ENCODE peak calls at places on chromosomes 12 and 14, in eight cellular contexts. One of them, this sample, is unnamed.

GRCh38 chr12:11553871-11554533 is 95.5 kb upstream of the ETV6 start:
- DNase-seq in neural crest cell: peak; percentile 41
- DNase-seq in ascending aorta: peak; percentile 78
- DNase-seq in gastrocnemius medialis: no peak
- DNase-seq in pancreas: peak; percentile 23
- DNase-seq in hypothalamus: no peak
- DNase-seq in neural progenitor cell: peak; percentile 48
- DNase-seq in SK-N-SH: peak; percentile 76
- DNase-seq in this sample: no peak

GRCh38 chr12:103975368-103975767 is 9.7 kb downstream of the TDG start:
- DNase-seq in SK-N-SH: no peak
- DNase-seq in ascending aorta: no peak
- DNase-seq in neural progenitor cell: no peak
- DNase-seq in neural crest cell: no peak
- DNase-seq in pancreas: no peak
- DNase-seq in hypothalamus: no peak
- DNase-seq in gastrocnemius medialis: no peak
- DNase-seq in this sample: no peak

GRCh38 chr14:55874785-55875184 is 243.4 kb upstream of the PELI2 start:
- DNase-seq in SK-N-SH: no peak
- DNase-seq in neural crest cell: no peak
- DNase-seq in gastrocnemius medialis: no peak
- DNase-seq in ascending aorta: no peak
- DNase-seq in neural progenitor cell: no peak
- DNase-seq in hypothalamus: no peak
- DNase-seq in pancreas: no peak
- DNase-seq in this sample: no peak

GRCh38 chr12:89619764-89620163 is 88.9 kb downstream of the ATP2B1 start:
- DNase-seq in neural progenitor cell: no peak
- DNase-seq in neural crest cell: no peak
- DNase-seq in hypothalamus: no peak
- DNase-seq in ascending aorta: no peak
- DNase-seq in gastrocnemius medialis: no peak
- DNase-seq in SK-N-SH: no peak
- DNase-seq in pancreas: no peak
- DNase-seq in this sample: no peak

GRCh38 chr12:64639466-64639865 is 29.2 kb downstream of the RASSF3 start:
- DNase-seq in hypothalamus: no peak
- DNase-seq in neural progenitor cell: no peak
- DNase-seq in pancreas: no peak
- DNase-seq in neural crest cell: no peak
- DNase-seq in gastrocnemius medialis: no peak
- DNase-seq in SK-N-SH: no peak
- DNase-seq in ascending aorta: no peak
- DNase-seq in this sample: no peak

GRCh38 chr12:105401198-105401597 is 70.7 kb downstream of the C12orf75 start:
- DNase-seq in SK-N-SH: no peak
- DNase-seq in gastrocnemius medialis: no peak
- DNase-seq in neural crest cell: no peak
- DNase-seq in hypothalamus: no peak
- DNase-seq in neural progenitor cell: no peak
- DNase-seq in pancreas: no peak
- DNase-seq in ascending aorta: no peak
- DNase-seq in this sample: no peak

GRCh38 chr12:92914170-92914569 is 14.9 kb downstream of the EEA1 start:
- DNase-seq in gastrocnemius medialis: no peak
- DNase-seq in hypothalamus: no peak
- DNase-seq in SK-N-SH: no peak
- DNase-seq in ascending aorta: no peak
- DNase-seq in neural crest cell: no peak
- DNase-seq in pancreas: no peak
- DNase-seq in neural progenitor cell: no peak
- DNase-seq in this sample: no peak

GRCh38 chr12:101939856-101940265 is 62.5 kb downstream of the DRAM1 start:
- DNase-seq in pancreas: peak; percentile 44
- DNase-seq in hypothalamus: peak; percentile 19
- DNase-seq in SK-N-SH: peak; percentile 57
- DNase-seq in neural progenitor cell: peak; percentile 84
- DNase-seq in gastrocnemius medialis: peak; percentile 55
- DNase-seq in ascending aorta: peak; percentile 65
- DNase-seq in neural crest cell: peak; percentile 45
- DNase-seq in this sample: no peak

GRCh38 chr12:83796527-83796926 is 1109.8 kb downstream of the TMTC2 start:
- DNase-seq in ascending aorta: no peak
- DNase-seq in pancreas: no peak
- DNase-seq in hypothalamus: no peak
- DNase-seq in gastrocnemius medialis: no peak
- DNase-seq in neural progenitor cell: peak; percentile 10
- DNase-seq in neural crest cell: no peak
- DNase-seq in SK-N-SH: no peak
- DNase-seq in this sample: no peak

GRCh38 chr12:115078988-115079387 is 395.0 kb upstream of the TBX3 start:
- DNase-seq in ascending aorta: no peak
- DNase-seq in pancreas: no peak
- DNase-seq in hypothalamus: no peak
- DNase-seq in SK-N-SH: no peak
- DNase-seq in gastrocnemius medialis: no peak
- DNase-seq in neural crest cell: no peak
- DNase-seq in neural progenitor cell: no peak
- DNase-seq in this sample: no peak

GRCh38 chr12:123723765-123724164 is 11.6 kb downstream of the ATP6V0A2 start:
- DNase-seq in ascending aorta: peak; percentile 12
- DNase-seq in pancreas: no peak
- DNase-seq in neural crest cell: no peak
- DNase-seq in gastrocnemius medialis: no peak
- DNase-seq in neural progenitor cell: no peak
- DNase-seq in SK-N-SH: no peak
- DNase-seq in hypothalamus: no peak
- DNase-seq in this sample: no peak

GRCh38 chr12:219891-220352 is 6.0 kb upstream of the SLC6A12 start:
- DNase-seq in neural crest cell: peak; percentile 77
- DNase-seq in pancreas: peak; percentile 61
- DNase-seq in SK-N-SH: peak; percentile 91
- DNase-seq in ascending aorta: peak; percentile 73
- DNase-seq in neural progenitor cell: peak; percentile 94
- DNase-seq in gastrocnemius medialis: peak; percentile 34
- DNase-seq in hypothalamus: peak; percentile 31
- DNase-seq in this sample: no peak

GRCh38 chr14:58919262-58919661 is 269.2 kb upstream of the DAAM1 start:
- DNase-seq in hypothalamus: no peak
- DNase-seq in neural progenitor cell: peak; percentile 27
- DNase-seq in SK-N-SH: no peak
- DNase-seq in ascending aorta: no peak
- DNase-seq in neural crest cell: no peak
- DNase-seq in gastrocnemius medialis: no peak
- DNase-seq in pancreas: no peak
- DNase-seq in this sample: no peak

GRCh38 chr12:118055144-118055557 is 5.8 kb downstream of the WSB2 start:
- DNase-seq in hypothalamus: no peak
- DNase-seq in gastrocnemius medialis: peak; percentile 48
- DNase-seq in ascending aorta: peak; percentile 74
- DNase-seq in neural progenitor cell: peak; percentile 61
- DNase-seq in neural crest cell: peak; percentile 43
- DNase-seq in pancreas: no peak
- DNase-seq in SK-N-SH: peak; percentile 69
- DNase-seq in this sample: no peak

This sample was measured in GOT3.